ENCODE peak calls at places on chromosomes 12 and 14, in six cellular contexts. Y is neural progenitor cell, J is GM23338, K is PC-3, I is HCT116, L is hepatocyte. M is an unnamed sample.

GRCh38 chr14:21072102-21072501 is 2.0 kb downstream of the ARHGEF40 start:
- DNase-seq in Y (no peak), J (peak; percentile 30), K (no peak), I (no peak), L (peak; percentile 56), M (no peak)

GRCh38 chr14:91317381-91318313 is 73.1 kb upstream of the GPR68 start:
- DNase-seq in Y (no peak), J (no peak), K (peak; percentile 20), I (no peak), L (no peak), M (peak; percentile 67)

GRCh38 chr12:118418385-118419057 is 42.2 kb downstream of the SUDS3 start:
- DNase-seq in Y (no peak), J (no peak), K (peak; percentile 61), I (no peak), L (no peak), M (no peak)

GRCh38 chr14:89325959-89326358 is 91.1 kb downstream of the FOXN3 start:
- DNase-seq in Y (no peak), J (no peak), K (no peak), I (no peak), L (no peak), M (no peak)

GRCh38 chr12:11836282-11836963 is 186.9 kb downstream of the ETV6 start:
- DNase-seq in Y (no peak), J (no peak), K (no peak), I (no peak), L (no peak), M (peak; percentile 79)

GRCh38 chr14:104865631-104866441 is 768 bp downstream of the CEP170B start:
- DNase-seq in Y (peak; percentile 72), J (peak; percentile 86), K (peak; percentile 61), I (peak; percentile 8), L (peak; percentile 85), M (no peak)

GRCh38 chr12:88577537-88577936 is 2.7 kb downstream of the KITLG start:
- DNase-seq in Y (no peak), J (no peak), K (peak; percentile 60), I (peak; percentile 43), L (no peak), M (no peak)

GRCh38 chr12:55965240-55965639 is 602 bp downstream of the PMEL start:
- DNase-seq in Y (peak; percentile 75), J (peak; percentile 63), K (no peak), I (no peak), L (no peak), M (no peak)

GRCh38 chr14:73755434-73756014 is 41.3 kb upstream of the PNMA1 start:
- DNase-seq in Y (no peak), J (no peak), K (no peak), I (no peak), L (no peak), M (no peak)

GRCh38 chr12:97640826-97641225 is 178.2 kb downstream of the RMST start:
- DNase-seq in Y (no peak), J (no peak), K (no peak), I (no peak), L (no peak), M (no peak)

GRCh38 chr12:6724409-6724797 is 557 bp downstream of the COPS7A start:
- DNase-seq in Y (no peak), J (peak; percentile 28), K (peak; percentile 8), I (no peak), L (peak; percentile 24), M (peak; percentile 51)

GRCh38 chr12:26566670-26567069 is 266.3 kb downstream of the ITPR2 start:
- DNase-seq in Y (no peak), J (no peak), K (no peak), I (no peak), L (no peak), M (no peak)

GRCh38 chr14:90319634-90320541 is 11.9 kb downstream of the NRDE2 start:
- DNase-seq in Y (no peak), J (no peak), K (no peak), I (no peak), L (no peak), M (no peak)

GRCh38 chr12:43812926-43813325 is 6.8 kb upstream of the TWF1 start:
- DNase-seq in Y (no peak), J (no peak), K (peak; percentile 78), I (no peak), L (no peak), M (no peak)
- TF ChIP-seq EZH2phosphoT487 in Y (no peak), J (no peak), K (no peak), I (no peak), L (no peak), M (no peak)

GRCh38 chr12:52404951-52405350 is 1.2 kb downstream of the KRT82 start:
- DNase-seq in Y (no peak), J (no peak), K (no peak), I (no peak), L (no peak), M (no peak)
- TF ChIP-seq CTCF in Y (no peak), J (peak; percentile 15), K (peak; percentile 34), I (peak; percentile 43), L (no peak), M (no peak)

GRCh38 chr12:91883811-91884210 is 261.8 kb downstream of the BTG1 start:
- DNase-seq in Y (no peak), J (no peak), K (no peak), I (no peak), L (no peak), M (no peak)
- TF ChIP-seq EZH2phosphoT487 in Y (no peak), J (no peak), K (no peak), I (no peak), L (no peak), M (no peak)

DNA sequence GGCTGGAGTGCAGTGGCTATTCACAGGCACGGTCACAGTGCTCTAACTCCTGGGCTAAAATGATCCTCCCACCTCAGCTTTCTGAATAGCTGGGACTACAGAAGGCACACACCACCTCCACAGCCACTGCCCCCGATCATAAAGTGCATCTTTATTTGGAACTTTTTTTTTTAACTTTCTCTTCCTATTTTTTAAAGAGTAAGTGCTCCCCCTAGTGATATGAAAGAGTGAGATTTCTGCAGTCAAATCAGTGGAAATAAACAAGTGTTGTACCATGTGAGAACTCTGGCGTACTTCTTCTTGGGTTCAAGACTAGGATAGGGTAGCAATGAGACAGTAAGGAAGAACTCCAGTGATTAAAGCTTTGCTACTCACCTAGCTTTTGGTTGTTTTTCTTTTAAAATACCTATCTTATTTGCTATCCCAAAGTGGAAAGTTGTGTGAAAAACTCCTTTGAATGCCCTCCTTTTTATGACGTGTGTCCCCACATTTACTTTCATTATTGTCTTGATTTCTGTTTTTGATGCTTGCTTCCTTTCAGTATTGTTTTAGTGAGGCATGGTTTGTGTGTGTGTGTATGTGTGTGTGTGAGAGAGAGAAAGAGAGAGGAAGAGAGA is 6.6 kb downstream of the PPP4R4 start:
- DNase-seq in Y (peak; percentile 42), J (peak; percentile 71), K (peak; percentile 58), I (peak; percentile 35), L (peak; percentile 49), M (peak; percentile 70)
- TF ChIP-seq CTCF in Y (peak; percentile 75), J (peak; percentile 60), K (peak; percentile 73), I (peak; percentile 67), L (peak; percentile 76), M (peak; percentile 48)

DNA sequence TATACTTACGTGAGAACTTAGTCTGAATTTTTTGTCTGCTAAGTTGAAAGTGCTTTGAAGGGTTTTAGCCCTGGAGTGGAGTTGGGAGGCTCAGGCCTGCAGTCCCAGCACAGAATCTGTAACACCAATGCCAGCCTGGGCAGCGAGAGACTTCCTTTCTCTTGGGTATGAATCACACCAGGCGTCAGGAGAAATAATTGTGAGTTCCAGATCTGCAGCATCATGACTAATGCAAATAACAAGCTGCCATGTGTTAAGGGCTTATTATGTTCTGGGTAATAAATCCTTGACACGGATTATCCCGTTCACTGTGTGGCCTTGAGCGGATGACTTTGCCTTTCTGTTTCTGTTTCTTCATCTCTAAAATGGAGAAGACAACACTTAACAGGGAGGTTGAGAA is 70.6 kb downstream of the B4GALNT3 start:
- DNase-seq in Y (no peak), J (no peak), K (no peak), I (no peak), L (no peak), M (no peak)
- TF ChIP-seq EZH2phosphoT487 in Y (no peak), J (no peak), K (no peak), I (no peak), L (no peak), M (no peak)